ENCODE peak calls at places on chromosomes 12 and 14, in five cellular contexts. I is HCEC 1CT; G is T-helper 2 cell; L is left lobe of liver; O is stimulated activated CD8-positive, alpha-beta memory T cell treated with anti-CD3 and anti-CD28 coated beads, Interleukin-4, amount 100 ng/mL, for 1 hour. D is an unnamed sample.

GRCh38 chr12:75556306-75556899 is 45.0 kb upstream of the KRR1 start:
- DNase-seq in I (no peak), G (no peak), L (no peak), O (no peak), D (no peak)

GRCh38 chr12:60148831-60149230 is 553.0 kb downstream of the SLC16A7 start:
- DNase-seq in I (peak), G (no peak), L (no peak), O (no peak), D (peak)

GRCh38 chr14:69953266-69953905 is 74.2 kb downstream of the SMOC1 start:
- DNase-seq in I (no peak), G (no peak), L (no peak), O (no peak), D (no peak)

GRCh38 chr12:77054856-77055255 is 10.5 kb downstream of the E2F7 start:
- DNase-seq in I (no peak), G (no peak), L (no peak), O (no peak), D (no peak)

GRCh38 chr14:68527329-68527851 is 265.5 kb downstream of the ZFP36L1 start:
- DNase-seq in I (no peak), G (no peak), L (peak), O (no peak), D (no peak)

GRCh38 chr12:121765573-121765972 is 27.9 kb downstream of the RHOF start:
- DNase-seq in I (peak), G (no peak), L (no peak), O (no peak), D (peak)

GRCh38 chr12:108838194-108839010 is 19.0 kb downstream of the SSH1 start:
- DNase-seq in I (peak), G (peak), L (peak), O (peak), D (peak)

GRCh38 chr12:46386360-46386867 is 13.8 kb upstream of the SLC38A2 start:
- DNase-seq in I (peak), G (no peak), L (no peak), O (no peak), D (peak)

GRCh38 chr14:67785270-67786109 is 30.9 kb downstream of the ZFYVE26 start:
- DNase-seq in I (no peak), G (no peak), L (no peak), O (no peak), D (no peak)

GRCh38 chr14:95287176-95287754 is 32.4 kb downstream of the CLMN start:
- DNase-seq in I (no peak), G (no peak), L (peak), O (no peak), D (no peak)

GRCh38 chr14:80955434-80955939 is at the start of gene TSHR:
- DNase-seq in I (no peak), G (no peak), L (no peak), O (no peak), D (no peak)

D was measured in EL.